ENCODE peak calls at places on chromosomes 7 and 10, in ten cellular contexts. Z is lower lobe of right lung, C is fibroblast of the aortic adventitia, D is GM23338, O is tibial nerve, W is right atrium auricular region, M is Panc1, I is HFF-Myc, B is neural progenitor cell, H is brain microvascular endothelial cell. U is an unnamed sample.

GRCh38 chr7:98935811-98936210 is 57.5 kb downstream of the TRRAP start:
- DNase-seq in H (no peak), O (no peak), M (no peak), C (peak; percentile 41), W (no peak), Z (no peak), B (no peak), D (no peak), I (no peak), U (no peak)

GRCh38 chr7:124989911-124990310 is 60.3 kb upstream of the POT1 start:
- DNase-seq in C (peak; percentile 45), B (no peak), I (no peak), H (no peak), M (no peak), D (no peak), Z (no peak), O (no peak), W (no peak), U (no peak)

GRCh38 chr7:153858335-153858734 is 193.9 kb upstream of the DPP6 start:
- DNase-seq in B (no peak), I (no peak), Z (no peak), W (no peak), C (no peak), D (no peak), M (no peak), O (no peak), H (no peak), U (no peak)

GRCh38 chr10:3389093-3389492 is 216.5 kb upstream of the PITRM1 start:
- DNase-seq in W (no peak), O (no peak), D (no peak), H (no peak), M (no peak), I (no peak), C (no peak), Z (no peak), B (no peak), U (no peak)

GRCh38 chr7:23055582-23056178 is 41.8 kb upstream of the HYCC1 start:
- DNase-seq in M (peak; percentile 61), H (peak; percentile 73), B (peak; percentile 67), D (peak; percentile 75), Z (no peak), W (no peak), I (peak; percentile 46), O (peak; percentile 79), C (peak; percentile 83), U (peak; percentile 27)

GRCh38 chr7:2812119-2812487 is 32.0 kb downstream of the GNA12 start:
- DNase-seq in W (no peak), C (peak; percentile 80), B (no peak), H (peak; percentile 25), D (no peak), Z (no peak), I (no peak), O (no peak), M (no peak), U (no peak)

GRCh38 chr7:18647602-18648001 is 152.1 kb downstream of the HDAC9 start:
- DNase-seq in H (no peak), O (no peak), Z (no peak), D (no peak), B (peak; percentile 80), W (no peak), I (no peak), M (no peak), C (no peak), U (no peak)

GRCh38 chr10:97682042-97682441 is 5.0 kb downstream of the AVPI1 start:
- DNase-seq in W (no peak), H (no peak), M (no peak), I (no peak), Z (no peak), O (no peak), C (no peak), B (no peak), D (no peak), U (no peak)

GRCh38 chr7:134865001-134865845 is 85.8 kb downstream of the CALD1 start:
- DNase-seq in O (no peak), Z (no peak), D (peak; percentile 54), W (no peak), B (peak; percentile 20), C (peak; percentile 66), H (peak; percentile 47), I (peak; percentile 87), M (no peak), U (no peak)

GRCh38 chr10:4243651-4244050 is 458.6 kb upstream of the KLF6 start:
- DNase-seq in M (peak; percentile 85), I (peak; percentile 94), H (peak; percentile 98), D (no peak), W (no peak), Z (no peak), O (peak; percentile 43), B (no peak), C (peak; percentile 99), U (peak; percentile 83)

GRCh38 chr7:143362126-143362961 is at the start of gene FAM131B:
- DNase-seq in O (no peak), I (no peak), C (no peak), W (no peak), Z (peak; percentile 55), M (no peak), H (no peak), B (peak; percentile 83), D (peak; percentile 66), U (no peak)

GRCh38 chr7:25037325-25037724 is 57.3 kb upstream of the OSBPL3 start:
- DNase-seq in B (no peak), H (no peak), W (no peak), Z (no peak), M (no peak), O (no peak), I (no peak), D (no peak), C (peak; percentile 13), U (no peak)

GRCh38 chr7:130895006-130895750 is 161.2 kb upstream of the KLF14 start:
- DNase-seq in O (no peak), H (no peak), D (no peak), C (no peak), I (no peak), B (no peak), Z (no peak), W (no peak), M (no peak), U (no peak)

GRCh38 chr10:100997364-100998182 is 2.0 kb upstream of the LZTS2 start:
- DNase-seq in M (no peak), O (peak; percentile 52), B (peak; percentile 92), D (peak; percentile 92), I (no peak), W (peak; percentile 70), H (peak; percentile 53), C (peak; percentile 75), Z (peak; percentile 88), U (no peak)

GRCh38 chr7:12670071-12670729 is 17.2 kb upstream of the ARL4A start:
- DNase-seq in D (no peak), Z (no peak), C (peak; percentile 83), W (no peak), I (no peak), M (no peak), H (no peak), B (no peak), O (no peak), U (no peak)

GRCh38 chr7:12670759-12671545 is 16.5 kb upstream of the ARL4A start:
- DNase-seq in M (no peak), D (no peak), I (no peak), W (no peak), H (no peak), O (no peak), Z (no peak), B (no peak), C (no peak), U (no peak)

GRCh38 chr7:12674053-12674452 is 13.4 kb upstream of the ARL4A start:
- DNase-seq in W (no peak), D (no peak), M (no peak), Z (no peak), I (no peak), O (no peak), B (no peak), C (no peak), H (no peak), U (no peak)

GRCh38 chr7:12674861-12675260 is 12.6 kb upstream of the ARL4A start:
- DNase-seq in H (peak; percentile 41), M (no peak), O (no peak), C (peak; percentile 42), D (peak; percentile 83), Z (no peak), W (no peak), B (peak; percentile 41), I (no peak), U (no peak)
- TF ChIP-seq CTCF in H (peak; percentile 54), M (peak; percentile 61), O (no peak), C (peak; percentile 38), D (peak; percentile 89), Z (peak; percentile 52), W (peak; percentile 45), B (peak; percentile 58), I (peak; percentile 50), U (peak; percentile 66)

DNA sequence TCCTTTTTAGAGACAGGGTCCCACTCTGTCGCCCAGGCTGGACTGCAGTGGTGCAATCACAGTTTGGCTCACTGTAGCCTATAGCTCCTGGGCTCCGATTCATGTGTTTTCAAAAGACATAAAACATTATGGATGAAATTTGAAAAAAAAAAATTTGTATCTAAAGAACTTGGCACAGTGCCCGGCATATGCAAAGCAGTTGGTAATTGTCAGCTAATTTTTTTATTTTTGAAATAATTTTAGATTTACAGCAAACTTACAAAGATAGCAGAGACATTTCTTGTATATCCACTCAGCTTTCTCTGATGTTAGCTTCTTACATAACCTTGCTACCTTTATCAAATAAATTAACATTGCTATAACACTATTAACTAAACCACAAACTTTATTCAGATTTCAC is 20.3 kb upstream of the SAMD8 start:
- DNase-seq in M (no peak), B (no peak), H (no peak), D (no peak), O (no peak), Z (no peak), I (no peak), W (no peak), C (no peak), U (no peak)
- H3K4me3 ChIP-seq in M (no peak overlapping the region), B (no peak overlapping the region), H (no peak overlapping the region), D (no peak overlapping the region), O (no peak overlapping the region), Z (no peak overlapping the region), I (no peak overlapping the region), W (no peak overlapping the region), C (no peak overlapping the region), U (no peak overlapping the region)

DNA sequence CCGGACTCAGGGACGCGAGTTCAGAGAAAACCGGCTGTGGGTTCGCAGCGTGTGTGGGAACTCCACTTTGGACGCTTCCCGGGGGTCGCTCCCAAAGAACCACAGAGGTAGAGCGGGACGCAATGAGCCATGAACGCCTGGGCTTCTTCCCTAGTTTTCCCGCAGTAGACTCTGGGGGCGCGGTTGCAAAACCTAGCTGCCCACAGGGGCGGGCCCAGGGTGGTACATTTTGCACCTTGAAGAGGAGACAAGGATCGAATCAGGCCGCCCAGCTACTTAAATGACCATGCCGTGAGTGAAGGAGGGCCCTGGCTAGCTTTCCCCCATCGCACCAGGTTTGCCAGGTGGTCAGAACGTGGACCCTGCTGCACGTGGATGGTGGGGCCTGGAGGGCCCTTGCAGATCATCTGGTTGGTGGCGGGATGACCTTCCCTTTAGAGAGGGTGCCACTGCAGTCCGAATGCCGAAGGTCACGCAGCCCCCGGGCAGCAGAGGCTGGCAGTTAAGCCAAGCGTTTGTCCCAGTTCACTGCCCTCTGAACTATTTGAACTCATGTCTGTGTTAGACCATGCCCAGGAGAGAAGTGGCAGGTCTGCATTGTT is 568 bp upstream of the SHTN1 start:
- DNase-seq in C (no peak), I (no peak), H (no peak), O (no peak), M (peak; percentile 17), Z (no peak), W (no peak), D (peak; percentile 77), B (peak; percentile 75), U (no peak)
- TF ChIP-seq CTCF in C (no peak), I (no peak), H (no peak), O (no peak), M (no peak), Z (no peak), W (no peak), D (peak; percentile 19), B (peak; percentile 41), U (no peak)

GRCh38 chr7:27605689-27606269 is 56.9 kb downstream of the HIBADH start:
- DNase-seq in M (peak; percentile 28), W (no peak), Z (no peak), C (peak; percentile 57), I (peak; percentile 17), O (peak; percentile 6), H (peak; percentile 41), B (peak; percentile 18), D (peak; percentile 43), U (peak; percentile 26)
- H3K4me3 ChIP-seq in M (no peak overlapping the region), W (no peak overlapping the region), Z (no peak overlapping the region), C (no peak overlapping the region), I (no peak overlapping the region), O (no peak overlapping the region), H (no peak overlapping the region), B (no peak overlapping the region), D (peak overlapping the region; percentile 24), U (no peak overlapping the region)

U was measured in epithelial cell of proximal tubule.